ENCODE peak calls at places on chromosomes 4 and X, in five cellular contexts. E is heart right ventricle, S is HCT116, T is sigmoid colon, Y is HFF-Myc. M is an unnamed sample.

GRCh38 chrX:71650333-71650969 is 16.9 kb upstream of the LOC101059915 start:
- DNase-seq in E (no peak), S (no peak), T (no peak), Y (no peak), M (no peak)

GRCh38 chr4:86356831-86357230 is 3.0 kb downstream of the MAPK10 start:
- DNase-seq in E (no peak), S (no peak), T (no peak), Y (no peak), M (no peak)

GRCh38 chrX:75230296-75230695 is 43.6 kb upstream of the UPRT start:
- DNase-seq in E (no peak), S (no peak), T (no peak), Y (no peak), M (no peak)

GRCh38 chr4:85658766-85659439 is 184.0 kb downstream of the ARHGAP24 start:
- DNase-seq in E (no peak), S (no peak), T (no peak), Y (no peak), M (no peak)

GRCh38 chrX:70030242-70030823 is 19.4 kb downstream of the AWAT2 start:
- DNase-seq in E (peak; percentile 11), S (peak; percentile 22), T (no peak), Y (peak; percentile 16), M (peak; percentile 50)

GRCh38 chrX:109839694-109840358 is 106.8 kb upstream of the ACSL4 start:
- DNase-seq in E (no peak), S (peak; percentile 10), T (peak; percentile 64), Y (no peak), M (no peak)

GRCh38 chr4:95445251-95445650 is 103.5 kb downstream of the UNC5C start:
- DNase-seq in E (no peak), S (no peak), T (no peak), Y (no peak), M (no peak)

GRCh38 chr4:78621395-78621794 is 69.8 kb downstream of the ANXA3 start:
- DNase-seq in E (no peak), S (no peak), T (no peak), Y (no peak), M (no peak)

GRCh38 chr4:6750302-6751221 is 32.0 kb upstream of the KIAA0232 start:
- DNase-seq in E (no peak), S (no peak), T (no peak), Y (no peak), M (no peak)

GRCh38 chr4:63218837-63219236 is 1190.4 kb downstream of the TECRL start:
- DNase-seq in E (no peak), S (no peak), T (no peak), Y (no peak), M (no peak)

GRCh38 chr4:146381263-146381872 is 140.4 kb downstream of the SLC10A7 start:
- DNase-seq in E (no peak), S (no peak), T (no peak), Y (no peak), M (no peak)

GRCh38 chr4:40307627-40308497 is 27.3 kb upstream of the CHRNA9 start:
- DNase-seq in E (peak; percentile 13), S (no peak), T (peak; percentile 52), Y (no peak), M (peak; percentile 42)

GRCh38 chr4:14920759-14921313 is 81.4 kb upstream of the CPEB2 start:
- DNase-seq in E (no peak), S (no peak), T (no peak), Y (no peak), M (no peak)

GRCh38 chr4:113809313-113809712 is 47.8 kb upstream of the CAMK2D start:
- DNase-seq in E (peak; percentile 10), S (no peak), T (peak; percentile 76), Y (no peak), M (peak; percentile 21)

GRCh38 chr4:30717208-30718020 is 2.8 kb upstream of the PCDH7 start:
- DNase-seq in E (peak; percentile 36), S (no peak), T (peak; percentile 70), Y (no peak), M (peak; percentile 57)

GRCh38 chr4:90357117-90357710 is 230.0 kb downstream of the CCSER1 start:
- DNase-seq in E (no peak), S (peak; percentile 74), T (no peak), Y (peak; percentile 6), M (no peak)

GRCh38 chr4:94407846-94408245 is 43.9 kb upstream of the PDLIM5 start:
- DNase-seq in E (no peak), S (no peak), T (no peak), Y (no peak), M (no peak)

GRCh38 chr4:80054375-80054774 is 18.7 kb downstream of the ANTXR2 start:
- DNase-seq in E (no peak), S (no peak), T (no peak), Y (no peak), M (no peak)

GRCh38 chrX:11103006-11103405 is 8.1 kb upstream of the HCCS start:
- DNase-seq in E (no peak), S (no peak), T (no peak), Y (no peak), M (no peak)

DNA sequence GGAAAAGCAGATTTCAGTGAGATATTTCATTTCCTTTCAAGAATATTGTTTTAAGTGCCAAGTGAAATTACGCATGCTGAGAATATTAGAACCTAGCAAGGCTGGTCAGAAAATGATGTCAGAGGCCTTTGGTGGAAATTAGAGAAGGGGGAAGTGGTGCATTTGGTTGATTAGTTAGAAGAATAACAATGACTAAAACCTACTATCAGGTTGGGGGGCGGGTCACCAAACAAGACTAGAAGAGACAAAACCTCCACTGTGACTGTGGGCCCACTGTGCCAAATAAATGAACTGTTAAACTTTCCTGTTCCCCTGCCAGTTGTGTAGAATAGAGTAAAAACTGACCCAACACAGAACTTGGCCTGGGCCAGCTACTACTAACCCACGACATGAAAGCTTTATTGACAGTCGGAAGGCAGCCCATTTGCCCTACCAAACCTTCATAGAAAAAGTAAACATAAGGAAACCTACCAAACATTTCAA is 2.9 kb downstream of the RAPGEF2 start:
- DNase-seq in E (no peak), S (no peak), T (no peak), Y (no peak), M (no peak)
- H3K4me3 ChIP-seq in E (peak overlapping the region; percentile 99), S (no peak overlapping the region), T (peak overlapping the region; percentile 84), Y (no peak overlapping the region), M (no peak overlapping the region)

GRCh38 chr4:126264839-126265238 is 950.1 kb downstream of the FAT4 start:
- DNase-seq in E (no peak), S (no peak), T (no peak), Y (no peak), M (no peak)
- H3K4me3 ChIP-seq in E (no peak overlapping the region), S (no peak overlapping the region), T (no peak overlapping the region), Y (no peak overlapping the region), M (no peak overlapping the region)

GRCh38 chr4:54103190-54103574 is 3.2 kb downstream of the GSX2 start:
- DNase-seq in E (no peak), S (no peak), T (no peak), Y (no peak), M (no peak)
- H3K4me3 ChIP-seq in E (no peak overlapping the region), S (no peak overlapping the region), T (peak overlapping the region; percentile 20), Y (no peak overlapping the region), M (no peak overlapping the region)

GRCh38 chr4:121690001-121690400 is 6.8 kb downstream of the ANXA5 start:
- DNase-seq in E (no peak), S (no peak), T (no peak), Y (no peak), M (no peak)
- H3K4me3 ChIP-seq in E (no peak overlapping the region), S (no peak overlapping the region), T (no peak overlapping the region), Y (peak overlapping the region; percentile 5), M (no peak overlapping the region)

GRCh38 chrX:3807906-3808305 is 94.5 kb upstream of the PRKX start:
- DNase-seq in E (no peak), S (no peak), T (no peak), Y (no peak), M (no peak)

GRCh38 chrX:3803713-3804112 is 90.3 kb upstream of the PRKX start:
- DNase-seq in E (no peak), S (no peak), T (no peak), Y (no peak), M (no peak)

GRCh38 chrX:3811331-3812311 is 98.2 kb upstream of the PRKX start:
- DNase-seq in E (no peak), S (peak; percentile 6), T (no peak), Y (no peak), M (peak; percentile 26)

GRCh38 chrX:3803305-3803704 is 89.9 kb upstream of the PRKX start:
- DNase-seq in E (no peak), S (no peak), T (no peak), Y (no peak), M (no peak)

GRCh38 chrX:3806630-3807029 is 93.2 kb upstream of the PRKX start:
- DNase-seq in E (no peak), S (no peak), T (no peak), Y (no peak), M (no peak)
- H3K4me3 ChIP-seq in E (no peak overlapping the region), S (no peak overlapping the region), T (no peak overlapping the region), Y (no peak overlapping the region), M (no peak overlapping the region)

GRCh38 chr4:7971159-7971631 is 31.5 kb upstream of the AFAP1 start:
- DNase-seq in E (no peak), S (no peak), T (no peak), Y (no peak), M (no peak)
- H3K4me3 ChIP-seq in E (no peak overlapping the region), S (peak overlapping the region; percentile 0), T (no peak overlapping the region), Y (no peak overlapping the region), M (no peak overlapping the region)

GRCh38 chr4:140049024-140049923 is 104.7 kb downstream of the MAML3 start:
- DNase-seq in E (peak; percentile 15), S (no peak), T (peak; percentile 72), Y (no peak), M (peak; percentile 60)
- H3K4me3 ChIP-seq in E (peak overlapping the region; percentile 16), S (no peak overlapping the region), T (peak overlapping the region; percentile 49), Y (peak overlapping the region; percentile 31), M (peak overlapping the region; percentile 45)

GRCh38 chrX:13698432-13698831 is 9.5 kb downstream of the RAB9A start:
- DNase-seq in E (no peak), S (no peak), T (no peak), Y (no peak), M (no peak)
- H3K4me3 ChIP-seq in E (no peak overlapping the region), S (no peak overlapping the region), T (no peak overlapping the region), Y (no peak overlapping the region), M (no peak overlapping the region)

DNA sequence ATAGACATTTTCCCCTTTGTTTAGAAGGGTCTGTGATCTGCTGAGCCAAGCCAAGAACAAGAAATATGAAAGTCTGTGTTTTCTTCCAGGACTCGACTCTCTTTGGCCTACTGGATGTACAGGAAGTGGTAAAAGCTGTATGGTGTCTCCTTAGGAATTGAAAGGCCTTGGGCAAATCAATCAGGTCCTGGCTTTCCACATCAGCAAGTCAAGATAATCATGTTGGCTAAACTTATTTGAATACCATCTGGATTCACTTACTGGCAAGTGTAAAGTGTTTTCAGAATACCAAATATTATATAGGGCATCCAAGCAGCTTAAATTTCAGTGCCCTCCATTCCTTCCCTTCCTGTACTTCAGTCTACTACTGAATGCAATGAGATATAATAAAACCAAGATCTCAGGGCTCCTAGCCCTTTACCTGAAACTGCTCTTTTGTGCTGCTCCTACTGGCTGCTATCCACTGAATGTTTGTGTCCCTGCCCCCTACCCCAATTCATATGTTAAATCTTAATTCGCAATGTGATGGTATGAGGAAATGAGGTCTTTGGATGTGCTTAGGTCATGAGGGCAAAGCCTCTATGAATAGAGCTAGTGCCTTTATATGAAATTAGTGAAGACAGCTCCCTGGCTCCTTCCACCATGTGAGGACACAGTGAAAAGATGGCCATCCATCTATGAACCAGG is 578.0 kb downstream of the SPRY1 start:
- DNase-seq in E (no peak), S (no peak), T (no peak), Y (no peak), M (no peak)
- H3K4me3 ChIP-seq in E (no peak overlapping the region), S (no peak overlapping the region), T (no peak overlapping the region), Y (no peak overlapping the region), M (no peak overlapping the region)

GRCh38 chr4:87527446-87528240 is 1.5 kb downstream of the SPARCL1 start:
- DNase-seq in E (no peak), S (no peak), T (no peak), Y (no peak), M (peak; percentile 36)
- H3K4me3 ChIP-seq in E (peak overlapping the region; percentile 48), S (no peak overlapping the region), T (peak overlapping the region; percentile 58), Y (no peak overlapping the region), M (peak overlapping the region; percentile 49)

M was measured in adrenal gland.